ENCODE peak calls at places on chromosome 13, in ten cellular contexts. I is endothelial cell; V is stimulated activated CD8-positive, alpha-beta memory T cell treated with anti-CD3 and anti-CD28 coated beads, Interleukin-2, amount 100 ng/mL, for 1 hour; O is NCI-H1092 treated with DMSO at 0.1 percent for 48 hours; L is body of pancreas; J is activated CD8-positive, alpha-beta memory T cell treated with anti-CD3 and anti-CD28 coated beads, Interleukin-2, amount 50 U/mL, for 48 hours; X is A172; E is HAP-1; Z is activated CD4-positive, alpha-beta T cell treated with anti-CD3 and anti-CD28 coated beads, Interleukin-2, amount 50 U/mL, for 48 hours; R is T-helper 1 cell. Y is an unnamed sample.

GRCh38 chr13:112117258-112117954 is 50.5 kb downstream of the SOX1 start:
- DNase-seq in X (no peak), O (no peak), L (no peak), I (no peak), R (no peak), E (no peak), V (no peak), J (no peak), Z (no peak), Y (no peak)

GRCh38 chr13:96391606-96392005 is 301.7 kb downstream of the HS6ST3 start:
- DNase-seq in L (no peak), Z (no peak), J (no peak), X (no peak), O (no peak), E (no peak), R (no peak), V (no peak), I (no peak), Y (no peak)

GRCh38 chr13:48741377-48741776 is 87.6 kb downstream of the CYSLTR2 start:
- DNase-seq in X (no peak), Z (no peak), V (no peak), E (no peak), J (no peak), L (peak), I (no peak), R (no peak), O (no peak), Y (no peak)

GRCh38 chr13:93726173-93727019 is 499.8 kb downstream of the GPC6 start:
- DNase-seq in I (no peak), V (no peak), X (no peak), O (no peak), E (peak), R (no peak), J (no peak), Z (no peak), L (no peak), Y (no peak)

GRCh38 chr13:51244637-51245405 is 22.6 kb downstream of the FAM124A start:
- DNase-seq in R (no peak), J (no peak), E (no peak), Z (no peak), I (no peak), V (no peak), L (no peak), X (no peak), O (no peak), Y (no peak)

GRCh38 chr13:21413013-21413412 is 46.1 kb downstream of the ZDHHC20 start:
- DNase-seq in O (no peak), E (no peak), V (no peak), R (no peak), L (no peak), X (no peak), I (no peak), J (no peak), Z (no peak), Y (no peak)

GRCh38 chr13:91375119-91375729 is 23.2 kb upstream of the GPC5 start:
- DNase-seq in X (no peak), J (no peak), E (no peak), O (no peak), L (no peak), I (no peak), R (no peak), Z (no peak), V (no peak), Y (no peak)

GRCh38 chr13:95209109-95209508 is 92.1 kb downstream of the ABCC4 start:
- DNase-seq in X (no peak), L (no peak), V (no peak), E (no peak), I (no peak), R (no peak), Z (no peak), J (no peak), O (no peak), Y (no peak)

GRCh38 chr13:36148436-36148835 is 17.3 kb upstream of the DCLK1 start:
- DNase-seq in E (no peak), O (no peak), V (no peak), L (no peak), Z (no peak), R (no peak), X (no peak), J (no peak), I (no peak), Y (no peak)

Y was measured in caudate nucleus.